ENCODE peak calls at places on chromosomes 12 and 14, in ten cellular contexts. I, Q, M, P, O, G, C, L, J and S are unnamed samples.

GRCh38 chr12:124545508-124546418 is 21.6 kb downstream of the NCOR2 start:
- DNase-seq in J (no peak), Q (no peak), L (no peak), G (no peak), O (no peak), I (no peak), P (peak), M (no peak), C (no peak), S (no peak)

GRCh38 chr14:72792051-72792788 is 101.7 kb downstream of the DPF3 start:
- DNase-seq in L (no peak), M (no peak), Q (no peak), G (no peak), P (no peak), I (no peak), J (no peak), C (no peak), O (no peak), S (no peak)

GRCh38 chr14:56522403-56522802 is 57.2 kb upstream of the TMEM260 start:
- DNase-seq in C (no peak), M (no peak), Q (no peak), O (no peak), I (no peak), J (no peak), P (no peak), G (no peak), L (no peak), S (no peak)

GRCh38 chr14:106841701-106842100 is 1315.3 kb downstream of the TMEM121 start:
- DNase-seq in O (no peak), J (no peak), C (no peak), L (no peak), P (no peak), M (no peak), I (no peak), G (peak), Q (no peak), S (no peak)

GRCh38 chr12:110281549-110282342 is 699 bp downstream of the ATP2A2 start:
- DNase-seq in C (no peak), Q (peak), L (no peak), I (no peak), G (peak), M (peak), P (no peak), O (peak), J (no peak), S (peak)

GRCh38 chr12:16225692-16226091 is 51.8 kb downstream of the SLC15A5 start:
- DNase-seq in P (no peak), M (no peak), Q (no peak), J (no peak), I (no peak), G (no peak), L (no peak), O (no peak), C (no peak), S (no peak)

GRCh38 chr14:72518809-72519377 is 375.0 kb downstream of the DPF3 start:
- DNase-seq in O (no peak), Q (no peak), P (peak), G (no peak), L (no peak), C (no peak), M (no peak), J (no peak), I (no peak), S (no peak)

GRCh38 chr14:95713596-95714371 is at the start of gene TCL1A:
- DNase-seq in M (no peak), I (no peak), L (no peak), G (no peak), Q (no peak), C (no peak), J (no peak), O (no peak), P (no peak), S (peak)

GRCh38 chr14:74929242-74929641 is 6.2 kb upstream of the RPS6KL1 start:
- DNase-seq in P (no peak), M (no peak), Q (no peak), G (no peak), L (no peak), C (no peak), O (no peak), J (no peak), I (no peak), S (no peak)

GRCh38 chr12:69052613-69053408 is 119.8 kb upstream of the CPM start:
- DNase-seq in J (peak), C (no peak), G (peak), L (peak), I (no peak), O (peak), P (peak), M (no peak), Q (no peak), S (peak)

GRCh38 chr12:119803391-119803791 is 73.7 kb downstream of the CIT start:
- DNase-seq in Q (no peak), P (no peak), G (peak), J (no peak), O (no peak), I (no peak), L (no peak), C (no peak), M (no peak), S (peak)

GRCh38 chr14:97380539-97380941 is 583.4 kb downstream of the VRK1 start:
- DNase-seq in P (no peak), M (no peak), G (no peak), Q (no peak), I (no peak), O (no peak), J (peak), C (no peak), L (no peak), S (no peak)

GRCh38 chr14:50620341-50620740 is 47.8 kb downstream of the SAV1 start:
- DNase-seq in P (no peak), I (no peak), M (no peak), Q (no peak), G (no peak), O (peak), L (no peak), J (no peak), C (no peak), S (no peak)

DNA sequence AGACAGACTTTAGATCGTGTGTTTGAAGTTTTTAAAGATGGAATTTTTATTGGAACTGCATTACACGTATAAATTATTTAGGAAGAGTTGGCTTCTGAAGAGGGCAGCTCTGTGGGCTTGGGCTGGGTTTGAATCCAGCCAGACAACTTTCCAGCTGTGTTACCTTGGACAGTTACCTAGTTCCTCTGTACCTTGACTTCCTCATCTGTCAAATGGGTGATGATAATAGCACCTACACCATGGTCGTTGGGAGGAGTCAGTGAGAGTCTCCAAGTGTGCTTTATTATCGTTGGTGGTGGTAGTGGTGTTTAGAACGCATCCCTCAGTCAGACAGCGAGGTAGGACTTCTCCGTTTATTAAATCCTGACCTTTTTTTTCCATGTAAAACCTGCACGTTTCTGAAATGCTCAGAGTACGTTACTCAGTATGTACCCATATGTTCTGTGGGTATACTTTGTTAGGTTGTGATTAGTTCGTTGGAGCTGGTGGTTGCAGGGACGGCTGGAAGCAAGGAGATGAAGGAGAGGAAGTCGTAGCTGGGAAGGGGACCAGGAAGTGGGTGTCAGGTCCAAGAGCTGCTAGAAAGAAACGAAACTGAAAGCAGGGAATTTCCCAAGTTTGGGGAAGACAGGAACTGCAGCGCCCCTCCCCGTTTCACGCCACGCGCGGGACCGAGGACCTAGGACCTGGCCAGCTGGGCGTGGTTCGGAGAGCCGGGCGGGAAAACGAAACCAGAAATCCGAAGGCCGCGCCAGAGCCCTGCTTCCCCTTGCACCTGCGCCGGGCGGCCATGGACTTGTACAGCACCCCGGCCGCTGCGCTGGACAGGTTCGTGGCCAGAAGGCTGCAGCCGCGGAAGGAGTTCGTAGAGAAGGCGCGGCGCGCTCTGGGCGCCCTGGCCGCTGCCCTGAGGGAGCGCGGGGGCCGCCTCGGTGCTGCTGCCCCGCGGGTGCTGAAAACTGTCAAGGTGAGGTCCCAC is at the start of gene OAS3:
- DNase-seq in Q (peak), I (peak), C (peak), O (peak), M (peak), L (peak), G (peak), J (peak), P (peak), S (peak)
- TF ChIP-seq POLR2AphosphoS5 in Q (peak), I (no peak), C (no peak), O (no peak), M (peak), L (peak), G (peak), J (peak), P (no peak), S (no peak)

GRCh38 chr12:31280183-31280582 is 45.8 kb downstream of the SINHCAF start:
- DNase-seq in Q (no peak), P (no peak), I (no peak), L (no peak), G (no peak), C (no peak), J (no peak), O (no peak), M (no peak), S (no peak)

GRCh38 chr12:31277081-31277480 is 48.9 kb downstream of the SINHCAF start:
- DNase-seq in G (no peak), J (no peak), P (no peak), C (no peak), O (no peak), Q (no peak), L (no peak), M (no peak), I (no peak), S (no peak)

GRCh38 chr12:31275491-31275890 is 50.5 kb downstream of the SINHCAF start:
- DNase-seq in L (no peak), G (no peak), Q (no peak), J (no peak), O (no peak), M (no peak), C (no peak), I (no peak), P (no peak), S (no peak)

GRCh38 chr12:31278445-31279242 is 47.3 kb downstream of the SINHCAF start:
- DNase-seq in C (no peak), G (no peak), J (no peak), Q (no peak), L (peak), M (no peak), O (no peak), I (no peak), P (no peak), S (no peak)

GRCh38 chr12:31279525-31279924 is 46.4 kb downstream of the SINHCAF start:
- DNase-seq in P (no peak), L (no peak), Q (peak), C (no peak), O (no peak), M (no peak), J (no peak), G (no peak), I (no peak), S (no peak)
- TF ChIP-seq POLR2AphosphoS5 in P (peak), L (no peak), Q (no peak), C (no peak), O (no peak), M (no peak), J (no peak), G (no peak), I (peak), S (no peak)

DNA sequence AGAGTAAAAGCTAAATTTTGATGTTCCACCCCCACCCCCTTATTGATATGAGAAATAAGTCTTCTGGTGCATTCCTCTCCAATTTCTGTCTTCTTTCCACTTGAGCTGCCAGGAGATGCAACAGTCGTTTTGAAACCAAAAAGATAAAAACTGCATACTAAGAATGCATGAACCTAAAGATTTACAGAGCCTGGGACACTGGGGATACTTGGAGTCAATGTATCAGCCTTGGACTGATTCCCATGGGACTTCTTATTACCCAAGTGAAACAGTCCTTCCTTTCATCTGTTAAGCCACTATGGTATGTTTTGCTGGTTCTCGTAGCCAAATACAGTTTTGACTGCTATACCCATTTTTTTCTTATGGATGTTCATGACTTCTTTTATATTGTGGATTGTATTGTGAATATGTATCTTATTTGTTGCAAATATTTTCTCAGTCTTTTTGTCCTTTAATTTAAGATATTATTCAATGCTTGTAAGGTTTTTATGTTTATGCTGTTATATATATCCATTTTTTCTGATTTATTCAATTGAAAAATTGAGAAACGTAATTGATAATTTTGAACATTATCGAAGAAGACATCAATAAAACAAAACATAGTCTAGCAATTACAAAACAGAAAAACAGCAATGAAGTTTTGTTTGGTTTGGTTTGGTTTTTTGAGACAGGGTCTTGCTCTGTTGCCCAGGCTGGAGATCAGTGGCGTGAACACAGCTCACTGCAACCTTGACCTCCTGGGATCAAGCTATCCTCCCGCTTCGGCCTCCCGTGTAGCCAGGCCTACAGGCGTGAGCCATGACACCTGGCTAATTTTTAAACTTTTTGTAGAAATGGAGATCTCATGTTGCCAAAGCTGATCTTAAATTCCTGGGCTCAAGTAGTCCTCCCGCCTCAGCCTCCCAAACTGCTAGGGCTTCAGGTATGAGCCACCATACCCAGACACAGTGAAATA is 85.4 kb upstream of the ETV6 start:
- DNase-seq in M (no peak), G (no peak), Q (no peak), C (no peak), I (no peak), L (no peak), J (no peak), O (no peak), P (no peak), S (no peak)
- TF ChIP-seq POLR2AphosphoS5 in M (no peak), G (no peak), Q (no peak), C (no peak), I (no peak), L (no peak), J (no peak), O (no peak), P (peak), S (no peak)

GRCh38 chr14:71418591-71419245 is 511.5 kb downstream of the PCNX1 start:
- DNase-seq in L (no peak), J (no peak), G (no peak), Q (no peak), O (no peak), C (no peak), I (no peak), P (no peak), M (no peak), S (no peak)
- TF ChIP-seq POLR2AphosphoS5 in L (no peak), J (no peak), G (no peak), Q (no peak), O (no peak), C (no peak), I (no peak), P (no peak), M (no peak), S (no peak)

GRCh38 chr12:122893208-122894151 is 2.4 kb downstream of the VPS37B start:
- DNase-seq in M (peak), P (no peak), O (no peak), Q (no peak), C (no peak), I (no peak), L (no peak), G (peak), J (no peak), S (no peak)

GRCh38 chr12:122895757-122896636 is at the start of gene VPS37B:
- DNase-seq in P (no peak), J (peak), L (peak), O (peak), I (peak), Q (peak), G (peak), C (no peak), M (peak), S (peak)

GRCh38 chr12:122895290-122895689 is 634 bp downstream of the VPS37B start:
- DNase-seq in L (no peak), P (no peak), Q (no peak), C (no peak), J (no peak), M (no peak), O (peak), G (no peak), I (no peak), S (no peak)

GRCh38 chr12:122896662-122897061 is 738 bp upstream of the VPS37B start:
- DNase-seq in L (no peak), C (no peak), J (no peak), P (no peak), I (no peak), Q (no peak), M (no peak), G (no peak), O (no peak), S (no peak)

DNA sequence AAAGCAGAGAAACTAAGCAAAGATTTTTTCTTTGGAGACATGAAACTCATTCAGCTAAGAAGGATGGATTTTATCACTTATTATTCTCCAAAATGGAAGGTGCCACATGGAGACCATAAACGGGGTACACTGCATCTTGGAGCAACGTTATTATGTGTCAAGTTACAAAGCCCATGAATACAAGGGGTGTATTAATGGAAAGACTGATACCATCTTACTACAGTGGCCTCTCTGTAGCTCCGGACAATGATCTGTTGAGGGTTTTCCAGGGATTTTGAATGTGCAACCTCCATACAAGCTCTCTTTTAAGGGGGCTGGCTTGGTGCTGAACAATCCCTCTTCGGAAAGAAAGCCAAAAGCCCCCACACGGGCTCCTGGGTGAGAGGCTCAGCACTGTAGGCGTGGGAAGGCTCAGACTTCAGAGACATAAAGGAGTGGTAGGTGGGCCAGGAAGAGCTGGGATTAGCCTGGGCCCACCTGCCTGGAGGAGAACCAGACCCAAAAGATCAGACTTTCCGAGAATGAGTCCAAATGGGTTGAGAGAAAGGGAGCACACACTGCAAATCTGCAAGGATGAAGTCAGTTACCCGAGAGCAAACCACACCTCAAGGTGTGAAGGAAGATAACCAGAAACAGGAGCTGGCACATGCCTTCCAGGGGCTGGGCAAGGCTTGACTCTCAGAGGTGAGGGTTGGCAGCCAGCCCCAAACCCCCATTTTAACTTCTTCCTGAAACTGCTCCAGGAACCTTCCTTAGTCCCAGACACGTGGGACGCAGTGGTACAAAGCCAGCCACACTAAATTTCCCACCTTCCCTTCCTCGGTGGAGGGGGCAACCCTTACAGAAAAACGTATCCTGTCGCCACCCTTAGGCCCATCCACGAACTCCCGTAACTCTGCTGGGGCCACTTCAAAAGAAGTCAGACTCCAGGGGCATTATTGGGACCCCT is 1.5 kb downstream of the VPS37B start:
- DNase-seq in L (no peak), G (peak), J (no peak), O (no peak), Q (no peak), P (no peak), I (no peak), M (peak), C (no peak), S (no peak)
- TF ChIP-seq POLR2AphosphoS5 in L (no peak), G (peak), J (no peak), O (no peak), Q (no peak), P (no peak), I (no peak), M (peak), C (peak), S (no peak)

DNA sequence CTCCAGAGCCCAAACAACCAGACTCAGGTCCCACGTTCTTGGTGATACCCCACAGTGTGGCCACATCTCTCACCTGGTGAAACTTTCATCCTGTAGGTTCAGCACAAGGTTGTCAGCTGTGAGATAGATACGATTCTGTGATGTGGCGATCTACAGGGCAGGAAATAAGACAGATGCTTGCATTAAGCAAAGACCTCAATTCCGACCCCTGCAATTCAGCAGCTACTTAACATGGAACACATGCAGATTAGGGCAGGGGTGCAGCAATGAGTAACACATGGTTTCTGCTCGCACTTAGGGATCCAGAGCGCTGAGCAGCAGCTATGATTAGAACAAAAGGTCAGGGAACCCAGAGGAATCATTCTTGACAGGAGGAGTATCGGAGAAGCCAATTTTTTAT is 4.1 kb downstream of the PHB2 start:
- DNase-seq in L (no peak), C (no peak), M (no peak), I (no peak), G (no peak), Q (no peak), J (no peak), O (no peak), P (no peak), S (no peak)
- TF ChIP-seq POLR2AphosphoS5 in L (no peak), C (no peak), M (no peak), I (no peak), G (no peak), Q (no peak), J (peak), O (no peak), P (no peak), S (no peak)

DNA sequence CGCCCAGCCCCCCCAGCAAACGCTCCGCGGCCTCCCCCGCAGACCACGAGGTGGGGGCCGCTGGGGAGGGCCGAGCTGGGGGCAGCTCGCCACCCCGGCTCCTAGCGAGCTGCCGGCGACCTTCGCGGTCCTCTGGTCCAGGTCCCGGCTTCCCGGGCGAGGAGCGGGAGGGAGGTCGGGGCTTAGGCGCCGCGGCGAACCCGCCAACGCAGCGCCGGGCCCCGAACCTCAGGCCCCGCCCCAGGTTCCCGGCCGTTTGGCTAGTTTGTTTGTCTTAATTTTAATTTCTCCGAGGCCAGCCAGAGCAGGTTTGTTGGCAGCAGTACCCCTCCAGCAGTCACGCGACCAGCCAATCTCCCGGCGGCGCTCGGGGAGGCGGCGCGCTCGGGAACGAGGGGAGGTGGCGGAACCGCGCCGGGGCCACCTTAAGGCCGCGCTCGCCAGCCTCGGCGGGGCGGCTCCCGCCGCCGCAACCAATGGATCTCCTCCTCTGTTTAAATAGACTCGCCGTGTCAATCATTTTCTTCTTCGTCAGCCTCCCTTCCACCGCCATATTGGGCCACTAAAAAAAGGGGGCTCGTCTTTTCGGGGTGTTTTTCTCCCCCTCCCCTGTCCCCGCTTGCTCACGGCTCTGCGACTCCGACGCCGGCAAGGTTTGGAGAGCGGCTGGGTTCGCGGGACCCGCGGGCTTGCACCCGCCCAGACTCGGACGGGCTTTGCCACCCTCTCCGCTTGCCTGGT is at the start of gene CDKN1B:
- DNase-seq in Q (peak), P (peak), G (peak), C (no peak), I (peak), L (peak), M (peak), O (peak), J (peak), S (peak)
- TF ChIP-seq POLR2AphosphoS5 in Q (peak), P (peak), G (peak), C (peak), I (no peak), L (peak), M (peak), O (peak), J (peak), S (peak)